ENCODE peak calls at places on chromosomes 16 and 17, in five cellular contexts. One of them, this sample, is unnamed.
A peak's percentile ranks its signal among the peaks of the same experiment; 100 is the strongest.

GRCh38 chr17:36674278-36674650 is 72.9 kb downstream of the MRM1 start:
- DNase-seq in CD8-positive, alpha-beta T cell: peak; percentile 55
- DNase-seq in coronary artery: no peak
- DNase-seq in heart right ventricle: no peak
- DNase-seq in psoas muscle: no peak
- DNase-seq in this sample: no peak

GRCh38 chr16:68704232-68704867 is 32.7 kb upstream of the CDH1 start:
- DNase-seq in heart right ventricle: peak; percentile 44
- DNase-seq in CD8-positive, alpha-beta T cell: peak; percentile 49
- DNase-seq in psoas muscle: peak; percentile 38
- DNase-seq in coronary artery: no peak
- DNase-seq in this sample: peak; percentile 87

GRCh38 chr17:70808596-70808995 is 639.3 kb downstream of the KCNJ2 start:
- DNase-seq in heart right ventricle: no peak
- DNase-seq in coronary artery: no peak
- DNase-seq in CD8-positive, alpha-beta T cell: no peak
- DNase-seq in psoas muscle: no peak
- DNase-seq in this sample: no peak

GRCh38 chr16:10256855-10257641 is 74.8 kb upstream of the GRIN2A start:
- DNase-seq in psoas muscle: peak; percentile 26
- DNase-seq in heart right ventricle: peak; percentile 17
- DNase-seq in coronary artery: no peak
- DNase-seq in CD8-positive, alpha-beta T cell: peak; percentile 43
- DNase-seq in this sample: no peak

GRCh38 chr17:74371653-74372147 is 4.4 kb downstream of the GPR142 start:
- DNase-seq in heart right ventricle: no peak
- DNase-seq in CD8-positive, alpha-beta T cell: no peak
- DNase-seq in psoas muscle: no peak
- DNase-seq in coronary artery: no peak
- DNase-seq in this sample: no peak

GRCh38 chr16:73015612-73016487 is 32.1 kb downstream of the ZFHX3 start:
- DNase-seq in heart right ventricle: no peak
- DNase-seq in coronary artery: peak; percentile 72
- DNase-seq in psoas muscle: peak; percentile 40
- DNase-seq in CD8-positive, alpha-beta T cell: no peak
- DNase-seq in this sample: peak; percentile 87

GRCh38 chr17:31581022-31581483 is 189.6 kb downstream of the RAB11FIP4 start:
- DNase-seq in CD8-positive, alpha-beta T cell: no peak
- DNase-seq in psoas muscle: peak; percentile 73
- DNase-seq in coronary artery: peak; percentile 89
- DNase-seq in heart right ventricle: peak; percentile 79
- DNase-seq in this sample: peak; percentile 74

GRCh38 chr17:30493802-30494201 is 16.6 kb downstream of the GOSR1 start:
- DNase-seq in psoas muscle: no peak
- DNase-seq in coronary artery: no peak
- DNase-seq in heart right ventricle: no peak
- DNase-seq in CD8-positive, alpha-beta T cell: no peak
- DNase-seq in this sample: no peak

GRCh38 chr17:48125829-48126612 is 18.5 kb downstream of the SNX11 start:
- DNase-seq in heart right ventricle: no peak
- DNase-seq in psoas muscle: no peak
- DNase-seq in coronary artery: no peak
- DNase-seq in CD8-positive, alpha-beta T cell: no peak
- DNase-seq in this sample: no peak

GRCh38 chr17:27873746-27874145 is 19.4 kb downstream of the LYRM9 start:
- DNase-seq in heart right ventricle: no peak
- DNase-seq in psoas muscle: no peak
- DNase-seq in CD8-positive, alpha-beta T cell: no peak
- DNase-seq in coronary artery: no peak
- DNase-seq in this sample: no peak

GRCh38 chr17:29127840-29128239 is 52.4 kb downstream of the MYO18A start:
- DNase-seq in CD8-positive, alpha-beta T cell: no peak
- DNase-seq in heart right ventricle: no peak
- DNase-seq in coronary artery: no peak
- DNase-seq in psoas muscle: no peak
- DNase-seq in this sample: no peak

GRCh38 chr17:64061157-64061898 is 40.9 kb upstream of the ICAM2 start:
- DNase-seq in heart right ventricle: no peak
- DNase-seq in coronary artery: no peak
- DNase-seq in psoas muscle: no peak
- DNase-seq in CD8-positive, alpha-beta T cell: no peak
- DNase-seq in this sample: no peak

GRCh38 chr17:14331982-14332298 is 31.1 kb downstream of the HS3ST3B1 start:
- DNase-seq in heart right ventricle: no peak
- DNase-seq in coronary artery: no peak
- DNase-seq in psoas muscle: no peak
- DNase-seq in CD8-positive, alpha-beta T cell: no peak
- DNase-seq in this sample: no peak

GRCh38 chr17:17837966-17838962 is 1.5 kb upstream of the SREBF1 start:
- DNase-seq in CD8-positive, alpha-beta T cell: no peak
- DNase-seq in heart right ventricle: peak; percentile 89
- DNase-seq in coronary artery: no peak
- DNase-seq in psoas muscle: peak; percentile 59
- DNase-seq in this sample: peak; percentile 80

GRCh38 chr16:31352344-31353115 is 2.4 kb upstream of the ITGAX start:
- DNase-seq in CD8-positive, alpha-beta T cell: no peak
- DNase-seq in psoas muscle: no peak
- DNase-seq in heart right ventricle: no peak
- DNase-seq in coronary artery: no peak
- DNase-seq in this sample: peak; percentile 70

GRCh38 chr16:51538707-51539604 is 387.9 kb upstream of the SALL1 start:
- DNase-seq in heart right ventricle: no peak
- DNase-seq in psoas muscle: no peak
- DNase-seq in coronary artery: no peak
- DNase-seq in CD8-positive, alpha-beta T cell: no peak
- DNase-seq in this sample: no peak

GRCh38 chr16:57540906-57541753 is 1.3 kb upstream of the ADGRG5 start:
- DNase-seq in coronary artery: peak; percentile 64
- DNase-seq in CD8-positive, alpha-beta T cell: no peak
- DNase-seq in psoas muscle: no peak
- DNase-seq in heart right ventricle: peak; percentile 2
- DNase-seq in this sample: no peak

GRCh38 chr16:65494080-65494479 is 372.2 kb upstream of the CDH11 start:
- DNase-seq in coronary artery: no peak
- DNase-seq in heart right ventricle: no peak
- DNase-seq in CD8-positive, alpha-beta T cell: no peak
- DNase-seq in psoas muscle: no peak
- DNase-seq in this sample: no peak

GRCh38 chr16:13042291-13042690 is 140.9 kb downstream of the SHISA9 start:
- DNase-seq in heart right ventricle: no peak
- DNase-seq in coronary artery: no peak
- DNase-seq in psoas muscle: no peak
- DNase-seq in CD8-positive, alpha-beta T cell: no peak
- DNase-seq in this sample: no peak

GRCh38 chr17:58706351-58707140 is 14.1 kb downstream of the RAD51C start:
- DNase-seq in psoas muscle: no peak
- DNase-seq in CD8-positive, alpha-beta T cell: no peak
- DNase-seq in coronary artery: no peak
- DNase-seq in heart right ventricle: no peak
- DNase-seq in this sample: no peak

GRCh38 chr16:66223176-66223780 is 143.2 kb upstream of the CDH5 start:
- DNase-seq in coronary artery: no peak
- DNase-seq in CD8-positive, alpha-beta T cell: no peak
- DNase-seq in psoas muscle: no peak
- DNase-seq in heart right ventricle: no peak
- DNase-seq in this sample: no peak

GRCh38 chr16:57797526-57798266 is 4.6 kb downstream of the KIFC3 start:
- DNase-seq in coronary artery: no peak
- DNase-seq in psoas muscle: peak; percentile 49
- DNase-seq in heart right ventricle: no peak
- DNase-seq in CD8-positive, alpha-beta T cell: no peak
- DNase-seq in this sample: peak; percentile 73

GRCh38 chr17:28908640-28909098 is 5.8 kb upstream of the DHRS13 start:
- DNase-seq in coronary artery: no peak
- DNase-seq in psoas muscle: no peak
- DNase-seq in heart right ventricle: peak; percentile 61
- DNase-seq in CD8-positive, alpha-beta T cell: no peak
- DNase-seq in this sample: no peak

GRCh38 chr16:72958522-72959076 is 89.3 kb downstream of the ZFHX3 start:
- DNase-seq in psoas muscle: no peak
- DNase-seq in CD8-positive, alpha-beta T cell: no peak
- DNase-seq in coronary artery: no peak
- DNase-seq in heart right ventricle: no peak
- DNase-seq in this sample: no peak

GRCh38 chr17:63840591-63841349 is 1.7 kb downstream of the SMARCD2 start:
- DNase-seq in psoas muscle: peak; percentile 60
- DNase-seq in heart right ventricle: no peak
- DNase-seq in coronary artery: no peak
- DNase-seq in CD8-positive, alpha-beta T cell: no peak
- DNase-seq in this sample: no peak

GRCh38 chr17:42340691-42341127 is 47.5 kb downstream of the STAT3 start:
- DNase-seq in heart right ventricle: no peak
- DNase-seq in coronary artery: no peak
- DNase-seq in psoas muscle: no peak
- DNase-seq in CD8-positive, alpha-beta T cell: no peak
- DNase-seq in this sample: no peak

GRCh38 chr17:32398946-32399345 is 45.4 kb upstream of the PSMD11 start:
- DNase-seq in heart right ventricle: no peak
- DNase-seq in CD8-positive, alpha-beta T cell: no peak
- DNase-seq in coronary artery: no peak
- DNase-seq in psoas muscle: no peak
- DNase-seq in this sample: no peak

GRCh38 chr17:7707446-7707845 is 2.4 kb downstream of the EFNB3 start:
- DNase-seq in CD8-positive, alpha-beta T cell: no peak
- DNase-seq in coronary artery: no peak
- DNase-seq in heart right ventricle: no peak
- DNase-seq in psoas muscle: no peak
- DNase-seq in this sample: no peak

GRCh38 chr17:63335818-63336217 is 110.3 kb downstream of the CYB561 start:
- DNase-seq in CD8-positive, alpha-beta T cell: no peak
- DNase-seq in coronary artery: no peak
- DNase-seq in heart right ventricle: no peak
- DNase-seq in psoas muscle: no peak
- DNase-seq in this sample: no peak

GRCh38 chr17:31558748-31559646 is 167.5 kb downstream of the RAB11FIP4 start:
- DNase-seq in CD8-positive, alpha-beta T cell: peak; percentile 43
- DNase-seq in heart right ventricle: peak; percentile 84
- DNase-seq in coronary artery: peak; percentile 91
- DNase-seq in psoas muscle: peak; percentile 83
- DNase-seq in this sample: peak; percentile 80

GRCh38 chr17:16352838-16353701 is at the start of gene CENPV:
- DNase-seq in CD8-positive, alpha-beta T cell: peak; percentile 70
- DNase-seq in heart right ventricle: no peak
- DNase-seq in coronary artery: peak; percentile 73
- DNase-seq in psoas muscle: peak; percentile 42
- DNase-seq in this sample: peak; percentile 87
- TF ChIP-seq CTCF in CD8-positive, alpha-beta T cell: no peak
- TF ChIP-seq CTCF in heart right ventricle: no peak
- TF ChIP-seq CTCF in coronary artery: no peak
- TF ChIP-seq CTCF in psoas muscle: peak; percentile 43
- TF ChIP-seq CTCF in this sample: no peak

GRCh38 chr16:85391175-85391707 is 221.9 kb upstream of the GSE1 start:
- DNase-seq in psoas muscle: no peak
- DNase-seq in heart right ventricle: no peak
- DNase-seq in CD8-positive, alpha-beta T cell: no peak
- DNase-seq in coronary artery: no peak
- DNase-seq in this sample: peak; percentile 19

GRCh38 chr16:85394511-85395206 is 218.5 kb upstream of the GSE1 start:
- DNase-seq in psoas muscle: no peak
- DNase-seq in coronary artery: no peak
- DNase-seq in heart right ventricle: no peak
- DNase-seq in CD8-positive, alpha-beta T cell: no peak
- DNase-seq in this sample: peak; percentile 18

GRCh38 chr16:85391769-85392583 is 221.1 kb upstream of the GSE1 start:
- DNase-seq in CD8-positive, alpha-beta T cell: no peak
- DNase-seq in psoas muscle: no peak
- DNase-seq in coronary artery: no peak
- DNase-seq in heart right ventricle: no peak
- DNase-seq in this sample: peak; percentile 17

GRCh38 chr16:85393674-85394510 is 219.2 kb upstream of the GSE1 start:
- DNase-seq in heart right ventricle: peak; percentile 64
- DNase-seq in CD8-positive, alpha-beta T cell: peak; percentile 65
- DNase-seq in coronary artery: no peak
- DNase-seq in psoas muscle: peak; percentile 66
- DNase-seq in this sample: peak; percentile 49

DNA sequence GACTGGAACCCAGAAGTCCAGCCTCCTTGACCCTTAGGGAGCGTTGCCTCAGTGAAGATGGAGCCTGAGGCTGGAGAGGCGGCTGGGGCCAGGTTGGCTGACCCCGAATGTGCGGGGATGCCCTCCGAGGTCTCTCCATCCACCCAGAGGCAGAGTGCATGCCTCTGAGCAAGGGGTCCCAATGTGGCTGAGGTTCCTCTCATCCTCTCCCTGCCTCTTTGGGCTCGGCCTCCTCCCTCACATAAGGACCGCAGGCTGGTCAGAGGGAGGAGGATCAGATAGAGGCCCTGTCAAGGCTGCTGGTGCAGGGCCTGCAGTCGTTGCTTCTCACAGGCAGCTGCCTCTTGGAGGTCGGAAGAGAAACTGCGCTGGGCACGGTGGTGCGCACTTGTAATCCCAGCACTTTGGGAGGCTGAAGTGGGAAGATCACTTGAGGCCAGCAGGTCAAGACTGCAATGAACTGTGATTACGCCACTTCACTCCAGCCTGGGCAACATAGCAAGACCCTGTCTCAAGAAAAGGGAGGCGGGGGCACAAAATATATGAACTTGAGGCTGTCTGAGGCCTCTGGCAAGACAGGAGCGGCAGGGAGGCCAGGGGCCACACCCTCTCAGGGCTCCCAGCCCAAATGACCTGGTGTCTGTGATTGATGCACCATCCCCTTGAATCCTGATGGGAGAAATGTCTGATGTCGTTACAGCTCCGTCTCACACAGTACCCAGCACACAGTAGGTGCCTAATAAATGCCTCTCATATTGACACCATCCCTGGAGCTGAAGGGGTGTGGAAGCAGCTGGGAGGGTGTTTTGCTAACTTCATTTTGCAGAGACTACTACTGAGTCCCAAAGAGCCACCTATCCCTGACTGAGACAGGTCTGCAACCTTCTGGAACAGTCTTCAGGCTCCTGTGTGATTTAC is 220.1 kb upstream of the GSE1 start:
- DNase-seq in psoas muscle: no peak
- DNase-seq in coronary artery: no peak
- DNase-seq in CD8-positive, alpha-beta T cell: no peak
- DNase-seq in heart right ventricle: no peak
- DNase-seq in this sample: peak; percentile 22
- H3K27ac ChIP-seq in psoas muscle: no peak overlapping the region
- H3K27ac ChIP-seq in coronary artery: no peak overlapping the region
- H3K27ac ChIP-seq in CD8-positive, alpha-beta T cell: no peak overlapping the region
- H3K27ac ChIP-seq in heart right ventricle: no peak overlapping the region
- H3K27ac ChIP-seq in this sample: no peak overlapping the region

GRCh38 chr17:43995150-43995471 is 9.3 kb upstream of the NAGS start:
- DNase-seq in heart right ventricle: no peak
- DNase-seq in CD8-positive, alpha-beta T cell: no peak
- DNase-seq in psoas muscle: no peak
- DNase-seq in coronary artery: no peak
- DNase-seq in this sample: no peak
- TF ChIP-seq CTCF in heart right ventricle: no peak
- TF ChIP-seq CTCF in CD8-positive, alpha-beta T cell: peak; percentile 33
- TF ChIP-seq CTCF in psoas muscle: no peak
- TF ChIP-seq CTCF in coronary artery: no peak
- TF ChIP-seq CTCF in this sample: no peak

DNA sequence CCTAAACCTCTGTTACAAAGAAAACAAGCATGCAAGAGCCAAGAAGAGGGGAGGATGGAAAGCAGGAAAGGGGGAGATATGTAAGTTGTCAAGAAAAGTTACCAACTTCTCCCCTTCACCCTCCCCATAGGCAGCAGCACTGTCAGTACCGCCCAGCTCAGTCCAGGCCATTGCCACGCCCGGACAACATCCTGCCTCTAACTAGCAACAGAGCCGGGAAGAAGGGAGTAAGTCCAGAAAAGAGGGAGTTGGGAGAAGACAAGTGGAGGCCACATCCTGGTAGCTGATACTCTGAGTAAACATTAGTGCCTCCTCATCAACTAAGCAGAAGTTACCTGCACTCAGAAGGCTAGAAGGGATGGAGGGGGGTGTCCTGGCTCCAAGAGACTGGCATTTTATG is 113.6 kb downstream of the SMG6 start:
- DNase-seq in psoas muscle: no peak
- DNase-seq in heart right ventricle: no peak
- DNase-seq in CD8-positive, alpha-beta T cell: no peak
- DNase-seq in coronary artery: no peak
- DNase-seq in this sample: no peak
- H3K27ac ChIP-seq in psoas muscle: peak overlapping the region; percentile 12
- H3K27ac ChIP-seq in heart right ventricle: peak overlapping the region; percentile 83
- H3K27ac ChIP-seq in CD8-positive, alpha-beta T cell: no peak overlapping the region
- H3K27ac ChIP-seq in coronary artery: peak overlapping the region; percentile 76
- H3K27ac ChIP-seq in this sample: peak overlapping the region; percentile 67

This sample was measured in left lung.